ENCODE peak calls at places on chromosomes 3 and 15, in four cellular contexts. P is A172, B is endodermal cell, Z is breast epithelium. H is an unnamed sample.
A peak's percentile ranks its signal among the peaks of the same experiment; 100 is the strongest.

GRCh38 chr15:98401029-98401428 is 247.3 kb upstream of the IGF1R start:
- DNase-seq in P (no peak), B (peak; percentile 26), Z (no peak), H (no peak)

GRCh38 chr3:124845406-124845805 is 41.8 kb downstream of the ITGB5 start:
- DNase-seq in Z (no peak), P (peak; percentile 94), B (no peak), H (peak; percentile 42)

GRCh38 chr3:75886971-75887526 is 101.7 kb upstream of the ZNF717 start:
- DNase-seq in B (no peak), Z (no peak), P (no peak), H (no peak)

GRCh38 chr15:99965376-99965775 is 232.1 kb upstream of the LYSMD4 start:
- DNase-seq in B (no peak), Z (no peak), P (no peak), H (no peak)

GRCh38 chr3:56573501-56573900 is 16.5 kb downstream of the CCDC66 start:
- DNase-seq in B (no peak), P (no peak), Z (no peak), H (no peak)

GRCh38 chr15:100061944-100062343 is 279.8 kb downstream of the ADAMTS17 start:
- DNase-seq in Z (no peak), B (no peak), P (no peak), H (no peak)

GRCh38 chr3:194676471-194676870 is 4.5 kb upstream of the LSG1 start:
- DNase-seq in B (no peak), Z (no peak), P (no peak), H (no peak)

GRCh38 chr3:110413807-110414748 is 657.5 kb upstream of the NECTIN3 start:
- DNase-seq in B (no peak), P (peak; percentile 81), Z (no peak), H (no peak)

GRCh38 chr3:34016925-34017592 is 218.6 kb downstream of the PDCD6IP start:
- DNase-seq in B (no peak), Z (no peak), P (peak; percentile 71), H (no peak)

GRCh38 chr15:101004986-101005747 is 86.0 kb downstream of the LRRK1 start:
- DNase-seq in P (no peak), Z (no peak), B (peak; percentile 19), H (no peak)

GRCh38 chr3:99170867-99171517 is 269.5 kb upstream of the DCBLD2 start:
- DNase-seq in Z (no peak), B (no peak), P (no peak), H (no peak)

GRCh38 chr3:130892759-130893239 is 1.1 kb upstream of the ATP2C1 start:
- DNase-seq in B (peak; percentile 84), P (peak; percentile 86), Z (peak; percentile 72), H (peak; percentile 68)

GRCh38 chr3:126340081-126340511 is 17.1 kb downstream of the KLF15 start:
- DNase-seq in Z (no peak), B (peak; percentile 29), P (no peak), H (no peak)

GRCh38 chr15:100861511-100861991 is 18.1 kb upstream of the ALDH1A3 start:
- DNase-seq in B (no peak), Z (peak; percentile 82), P (no peak), H (peak; percentile 35)

GRCh38 chr3:15523660-15524417 is 2.3 kb upstream of the COLQ start:
- DNase-seq in Z (no peak), P (no peak), B (no peak), H (no peak)

GRCh38 chr15:95584088-95584487 is 746.4 kb upstream of the NR2F2 start:
- DNase-seq in Z (no peak), P (no peak), B (no peak), H (no peak)

GRCh38 chr3:138394156-138394555 is 40.3 kb upstream of the ESYT3 start:
- DNase-seq in B (no peak), Z (no peak), P (no peak), H (no peak)

GRCh38 chr3:184777566-184778356 is 34.2 kb upstream of the VPS8 start:
- DNase-seq in Z (peak; percentile 92), P (peak; percentile 81), B (peak; percentile 95), H (peak; percentile 89)

H was measured in left colon.